ENCODE peak calls at places on chromosomes 1 and 21, in seven cellular contexts. One of them, this sample, is unnamed.

GRCh38 chr1:117584181-117584580 is 21.7 kb upstream of the TENT5C start:
- DNase-seq in IMR-90: no peak
- DNase-seq in mesenchymal stem cell: no peak
- DNase-seq in H9: no peak
- DNase-seq in neuronal stem cell: no peak
- DNase-seq in mesendoderm: no peak
- DNase-seq in trophoblast cell: no peak
- DNase-seq in this sample: no peak

GRCh38 chr1:37017737-37018136 is 16.6 kb downstream of the GRIK3 start:
- DNase-seq in IMR-90: no peak
- DNase-seq in mesenchymal stem cell: no peak
- DNase-seq in H9: no peak
- DNase-seq in neuronal stem cell: no peak
- DNase-seq in mesendoderm: no peak
- DNase-seq in trophoblast cell: no peak
- DNase-seq in this sample: no peak

GRCh38 chr1:160376525-160377131 is 9.8 kb downstream of the NHLH1 start:
- DNase-seq in IMR-90: peak
- DNase-seq in mesenchymal stem cell: peak
- DNase-seq in H9: peak
- DNase-seq in neuronal stem cell: peak
- DNase-seq in mesendoderm: peak
- DNase-seq in trophoblast cell: peak
- DNase-seq in this sample: no peak

GRCh38 chr1:224300346-224300745 is 29.6 kb downstream of the NVL start:
- DNase-seq in IMR-90: peak
- DNase-seq in mesenchymal stem cell: peak
- DNase-seq in H9: no peak
- DNase-seq in neuronal stem cell: no peak
- DNase-seq in mesendoderm: no peak
- DNase-seq in trophoblast cell: peak
- DNase-seq in this sample: no peak

GRCh38 chr21:36992671-36993070 is 13.8 kb upstream of the RIPPLY3 start:
- DNase-seq in IMR-90: no peak
- DNase-seq in mesenchymal stem cell: no peak
- DNase-seq in H9: peak
- DNase-seq in neuronal stem cell: no peak
- DNase-seq in mesendoderm: peak
- DNase-seq in trophoblast cell: peak
- DNase-seq in this sample: no peak

GRCh38 chr1:182189535-182190066 is 128.1 kb upstream of the ZNF648 start:
- DNase-seq in IMR-90: no peak
- DNase-seq in mesenchymal stem cell: no peak
- DNase-seq in H9: no peak
- DNase-seq in neuronal stem cell: no peak
- DNase-seq in mesendoderm: peak
- DNase-seq in trophoblast cell: no peak
- DNase-seq in this sample: no peak

GRCh38 chr21:34042735-34043134 is 30.6 kb upstream of the MRPS6 start:
- DNase-seq in IMR-90: no peak
- DNase-seq in mesenchymal stem cell: no peak
- DNase-seq in H9: no peak
- DNase-seq in neuronal stem cell: no peak
- DNase-seq in mesendoderm: no peak
- DNase-seq in trophoblast cell: no peak
- DNase-seq in this sample: no peak

GRCh38 chr1:44826375-44827196 is 16.5 kb downstream of the PTCH2 start:
- DNase-seq in IMR-90: no peak
- DNase-seq in mesenchymal stem cell: no peak
- DNase-seq in H9: peak
- DNase-seq in neuronal stem cell: no peak
- DNase-seq in mesendoderm: no peak
- DNase-seq in trophoblast cell: no peak
- DNase-seq in this sample: no peak

GRCh38 chr1:19445417-19446342 is 39.7 kb downstream of the CAPZB start:
- DNase-seq in IMR-90: no peak
- DNase-seq in mesenchymal stem cell: peak
- DNase-seq in H9: no peak
- DNase-seq in neuronal stem cell: no peak
- DNase-seq in mesendoderm: peak
- DNase-seq in trophoblast cell: peak
- DNase-seq in this sample: no peak

GRCh38 chr1:150176593-150176992 is 26.9 kb downstream of the PLEKHO1 start:
- DNase-seq in IMR-90: no peak
- DNase-seq in mesenchymal stem cell: no peak
- DNase-seq in H9: no peak
- DNase-seq in neuronal stem cell: no peak
- DNase-seq in mesendoderm: no peak
- DNase-seq in trophoblast cell: no peak
- DNase-seq in this sample: no peak

GRCh38 chr1:205774277-205775014 is 836 bp downstream of the RAB29 start:
- DNase-seq in IMR-90: no peak
- DNase-seq in mesenchymal stem cell: peak
- DNase-seq in H9: peak
- DNase-seq in neuronal stem cell: no peak
- DNase-seq in mesendoderm: peak
- DNase-seq in trophoblast cell: peak
- DNase-seq in this sample: no peak

GRCh38 chr1:77686784-77687518 is 4.5 kb upstream of the ZZZ3 start:
- DNase-seq in IMR-90: no peak
- DNase-seq in mesenchymal stem cell: no peak
- DNase-seq in H9: peak
- DNase-seq in neuronal stem cell: no peak
- DNase-seq in mesendoderm: peak
- DNase-seq in trophoblast cell: no peak
- DNase-seq in this sample: no peak

GRCh38 chr1:60765204-60765603 is 317.2 kb upstream of the NFIA start:
- DNase-seq in IMR-90: no peak
- DNase-seq in mesenchymal stem cell: no peak
- DNase-seq in H9: peak
- DNase-seq in neuronal stem cell: no peak
- DNase-seq in mesendoderm: peak
- DNase-seq in trophoblast cell: peak
- DNase-seq in this sample: peak

GRCh38 chr1:14725641-14726213 is 127.2 kb downstream of the KAZN start:
- DNase-seq in IMR-90: no peak
- DNase-seq in mesenchymal stem cell: no peak
- DNase-seq in H9: peak
- DNase-seq in neuronal stem cell: no peak
- DNase-seq in mesendoderm: peak
- DNase-seq in trophoblast cell: no peak
- DNase-seq in this sample: no peak

GRCh38 chr1:63329621-63330330 is 7.4 kb downstream of the FOXD3 start:
- DNase-seq in IMR-90: no peak
- DNase-seq in mesenchymal stem cell: no peak
- DNase-seq in H9: peak
- DNase-seq in neuronal stem cell: no peak
- DNase-seq in mesendoderm: no peak
- DNase-seq in trophoblast cell: no peak
- DNase-seq in this sample: no peak

GRCh38 chr1:14959295-14959694 is 194.3 kb upstream of the TMEM51 start:
- DNase-seq in IMR-90: no peak
- DNase-seq in mesenchymal stem cell: no peak
- DNase-seq in H9: no peak
- DNase-seq in neuronal stem cell: no peak
- DNase-seq in mesendoderm: no peak
- DNase-seq in trophoblast cell: no peak
- DNase-seq in this sample: no peak

GRCh38 chr1:246798107-246798506 is 73.9 kb downstream of the SCCPDH start:
- DNase-seq in IMR-90: no peak
- DNase-seq in mesenchymal stem cell: no peak
- DNase-seq in H9: no peak
- DNase-seq in neuronal stem cell: no peak
- DNase-seq in mesendoderm: no peak
- DNase-seq in trophoblast cell: no peak
- DNase-seq in this sample: no peak

GRCh38 chr1:201562659-201563405 is 23.9 kb downstream of the NAV1 start:
- DNase-seq in IMR-90: peak
- DNase-seq in mesenchymal stem cell: peak
- DNase-seq in H9: no peak
- DNase-seq in neuronal stem cell: no peak
- DNase-seq in mesendoderm: no peak
- DNase-seq in trophoblast cell: no peak
- DNase-seq in this sample: no peak

GRCh38 chr1:178411756-178412399 is 84.9 kb downstream of the CLEC20A start:
- DNase-seq in IMR-90: no peak
- DNase-seq in mesenchymal stem cell: no peak
- DNase-seq in H9: no peak
- DNase-seq in neuronal stem cell: no peak
- DNase-seq in mesendoderm: no peak
- DNase-seq in trophoblast cell: no peak
- DNase-seq in this sample: no peak

GRCh38 chr1:10851024-10852013 is 54.9 kb upstream of the CASZ1 start:
- DNase-seq in IMR-90: no peak
- DNase-seq in mesenchymal stem cell: no peak
- DNase-seq in H9: no peak
- DNase-seq in neuronal stem cell: no peak
- DNase-seq in mesendoderm: no peak
- DNase-seq in trophoblast cell: no peak
- DNase-seq in this sample: no peak

GRCh38 chr1:229270547-229271447 is at the start of gene RAB4A:
- DNase-seq in IMR-90: peak
- DNase-seq in mesenchymal stem cell: peak
- DNase-seq in H9: peak
- DNase-seq in neuronal stem cell: peak
- DNase-seq in mesendoderm: peak
- DNase-seq in trophoblast cell: peak
- DNase-seq in this sample: no peak

GRCh38 chr1:11198851-11199628 is 9.9 kb downstream of the ANGPTL7 start:
- DNase-seq in IMR-90: no peak
- DNase-seq in mesenchymal stem cell: no peak
- DNase-seq in H9: no peak
- DNase-seq in neuronal stem cell: no peak
- DNase-seq in mesendoderm: peak
- DNase-seq in trophoblast cell: no peak
- DNase-seq in this sample: no peak

GRCh38 chr21:23936224-23936623 is 1671.1 kb downstream of the MRPL39 start:
- DNase-seq in IMR-90: peak
- DNase-seq in mesenchymal stem cell: no peak
- DNase-seq in H9: no peak
- DNase-seq in neuronal stem cell: peak
- DNase-seq in mesendoderm: peak
- DNase-seq in trophoblast cell: no peak
- DNase-seq in this sample: no peak

GRCh38 chr1:205664399-205665108 is 15.8 kb downstream of the SLC45A3 start:
- DNase-seq in IMR-90: peak
- DNase-seq in mesenchymal stem cell: peak
- DNase-seq in H9: no peak
- DNase-seq in neuronal stem cell: no peak
- DNase-seq in mesendoderm: no peak
- DNase-seq in trophoblast cell: peak
- DNase-seq in this sample: no peak

GRCh38 chr1:163388970-163389369 is 67.2 kb downstream of the NUF2 start:
- DNase-seq in IMR-90: no peak
- DNase-seq in mesenchymal stem cell: no peak
- DNase-seq in H9: no peak
- DNase-seq in neuronal stem cell: no peak
- DNase-seq in mesendoderm: no peak
- DNase-seq in trophoblast cell: no peak
- DNase-seq in this sample: no peak

GRCh38 chr21:43880111-43880985 is 15.3 kb downstream of the AGPAT3 start:
- DNase-seq in IMR-90: peak
- DNase-seq in mesenchymal stem cell: peak
- DNase-seq in H9: no peak
- DNase-seq in neuronal stem cell: no peak
- DNase-seq in mesendoderm: no peak
- DNase-seq in trophoblast cell: no peak
- DNase-seq in this sample: no peak

GRCh38 chr1:19676438-19676922 is 11.8 kb downstream of the HTR6 start:
- DNase-seq in IMR-90: peak
- DNase-seq in mesenchymal stem cell: peak
- DNase-seq in H9: peak
- DNase-seq in neuronal stem cell: peak
- DNase-seq in mesendoderm: peak
- DNase-seq in trophoblast cell: peak
- DNase-seq in this sample: peak

GRCh38 chr1:47002211-47002610 is 21.3 kb upstream of the CYP4X1 start:
- DNase-seq in IMR-90: no peak
- DNase-seq in mesenchymal stem cell: no peak
- DNase-seq in H9: no peak
- DNase-seq in neuronal stem cell: no peak
- DNase-seq in mesendoderm: no peak
- DNase-seq in trophoblast cell: no peak
- DNase-seq in this sample: no peak

GRCh38 chr1:175900171-175900570 is 156.8 kb upstream of the TNR start:
- DNase-seq in IMR-90: peak
- DNase-seq in mesenchymal stem cell: no peak
- DNase-seq in H9: no peak
- DNase-seq in neuronal stem cell: no peak
- DNase-seq in mesendoderm: no peak
- DNase-seq in trophoblast cell: no peak
- DNase-seq in this sample: no peak

GRCh38 chr1:22781483-22781882 is 70.8 kb downstream of the EPHB2 start:
- DNase-seq in IMR-90: no peak
- DNase-seq in mesenchymal stem cell: no peak
- DNase-seq in H9: no peak
- DNase-seq in neuronal stem cell: peak
- DNase-seq in mesendoderm: no peak
- DNase-seq in trophoblast cell: no peak
- DNase-seq in this sample: no peak
- H2BK5ac ChIP-seq in IMR-90: no peak
- H2BK5ac ChIP-seq in mesenchymal stem cell: no peak
- H2BK5ac ChIP-seq in H9: no peak
- H2BK5ac ChIP-seq in neuronal stem cell: peak
- H2BK5ac ChIP-seq in mesendoderm: no peak
- H2BK5ac ChIP-seq in trophoblast cell: no peak
- H2BK5ac ChIP-seq in this sample: no peak

GRCh38 chr1:235942625-235942934 is 75.9 kb upstream of the LYST start:
- DNase-seq in IMR-90: no peak
- DNase-seq in mesenchymal stem cell: no peak
- DNase-seq in H9: no peak
- DNase-seq in neuronal stem cell: no peak
- DNase-seq in mesendoderm: no peak
- DNase-seq in trophoblast cell: no peak
- DNase-seq in this sample: no peak
- H2BK5ac ChIP-seq in IMR-90: no peak
- H2BK5ac ChIP-seq in mesenchymal stem cell: no peak
- H2BK5ac ChIP-seq in H9: no peak
- H2BK5ac ChIP-seq in neuronal stem cell: no peak
- H2BK5ac ChIP-seq in mesendoderm: no peak
- H2BK5ac ChIP-seq in trophoblast cell: no peak
- H2BK5ac ChIP-seq in this sample: no peak

DNA sequence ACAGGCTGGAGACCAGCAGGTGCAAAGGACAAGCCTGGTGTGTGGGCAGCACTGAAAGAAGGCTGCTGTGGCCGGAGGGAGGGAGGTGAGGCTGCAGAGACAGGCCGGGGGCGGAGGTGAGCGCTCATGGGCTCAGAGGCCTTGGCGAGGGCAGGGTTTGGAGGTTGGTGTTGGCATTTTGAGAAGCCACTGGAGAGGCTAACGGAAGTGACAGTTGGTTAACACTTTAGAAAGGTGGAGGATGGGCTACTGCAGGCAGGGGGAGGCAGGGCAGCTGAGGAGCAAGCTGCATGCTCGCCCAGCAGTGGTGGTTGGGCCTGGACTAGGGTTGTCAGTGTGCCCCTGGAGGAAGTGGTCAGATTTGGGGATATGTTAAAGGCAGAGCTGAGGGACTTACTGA is 37.5 kb downstream of the QSOX1 start:
- DNase-seq in IMR-90: no peak
- DNase-seq in mesenchymal stem cell: no peak
- DNase-seq in H9: no peak
- DNase-seq in neuronal stem cell: no peak
- DNase-seq in mesendoderm: no peak
- DNase-seq in trophoblast cell: no peak
- DNase-seq in this sample: no peak
- H2BK5ac ChIP-seq in IMR-90: no peak
- H2BK5ac ChIP-seq in mesenchymal stem cell: no peak
- H2BK5ac ChIP-seq in H9: no peak
- H2BK5ac ChIP-seq in neuronal stem cell: no peak
- H2BK5ac ChIP-seq in mesendoderm: no peak
- H2BK5ac ChIP-seq in trophoblast cell: no peak
- H2BK5ac ChIP-seq in this sample: no peak

GRCh38 chr1:50981741-50982140 is 11.7 kb downstream of the CDKN2C start:
- DNase-seq in IMR-90: no peak
- DNase-seq in mesenchymal stem cell: no peak
- DNase-seq in H9: no peak
- DNase-seq in neuronal stem cell: no peak
- DNase-seq in mesendoderm: no peak
- DNase-seq in trophoblast cell: no peak
- DNase-seq in this sample: no peak
- H2BK5ac ChIP-seq in IMR-90: no peak
- H2BK5ac ChIP-seq in mesenchymal stem cell: no peak
- H2BK5ac ChIP-seq in H9: no peak
- H2BK5ac ChIP-seq in neuronal stem cell: no peak
- H2BK5ac ChIP-seq in mesendoderm: no peak
- H2BK5ac ChIP-seq in trophoblast cell: no peak
- H2BK5ac ChIP-seq in this sample: no peak